ENCODE peak calls at places on chromosomes 2 and 18, in nine cellular contexts. F is right atrium auricular region, A is SK-N-SH, U is cardiac muscle cell, O is glutamatergic neuron, Z is fibroblast of pulmonary artery, J is HFF-Myc, Y is GM06990, C is AG10803. K is an unnamed sample.

GRCh38 chr2:100881629-100882028 is 61.7 kb downstream of the NPAS2 start:
- DNase-seq in Y (no peak), J (no peak), F (no peak), O (no peak), A (no peak), Z (no peak), C (no peak), U (no peak), K (no peak)

GRCh38 chr2:202682274-202682673 is 47.5 kb downstream of the FAM117B start:
- DNase-seq in Z (no peak), C (no peak), J (no peak), U (no peak), O (no peak), Y (no peak), F (no peak), A (no peak), K (no peak)

GRCh38 chr2:28210535-28210934 is 182.1 kb upstream of the FOSL2 start:
- DNase-seq in F (no peak), Z (no peak), C (no peak), Y (no peak), J (no peak), U (no peak), A (no peak), O (no peak), K (no peak)

GRCh38 chr18:26487437-26487836 is 60.9 kb downstream of the KCTD1 start:
- DNase-seq in Z (peak), C (peak), Y (no peak), J (no peak), F (no peak), U (no peak), A (no peak), O (no peak), K (peak)

GRCh38 chr2:236073867-236074655 is 94.1 kb downstream of the GBX2 start:
- DNase-seq in O (no peak), U (no peak), F (no peak), Z (no peak), J (no peak), C (no peak), A (no peak), Y (no peak), K (no peak)

GRCh38 chr2:86704482-86704971 is 15.6 kb upstream of the RMND5A start:
- DNase-seq in U (peak), F (no peak), Z (peak), A (no peak), J (peak), Y (no peak), C (peak), O (no peak), K (no peak)

GRCh38 chr18:3180325-3180724 is 39.4 kb downstream of the MYOM1 start:
- DNase-seq in C (peak), U (peak), F (no peak), J (no peak), Y (no peak), Z (peak), A (no peak), O (no peak), K (no peak)

GRCh38 chr2:174442546-174443510 is 44.0 kb downstream of the GPR155 start:
- DNase-seq in J (peak), C (peak), Y (no peak), F (no peak), Z (peak), O (no peak), U (no peak), A (no peak), K (no peak)

GRCh38 chr18:58649966-58650816 is 21.1 kb upstream of the MALT1 start:
- DNase-seq in Y (peak), J (no peak), F (no peak), A (no peak), C (peak), O (no peak), Z (no peak), U (no peak), K (peak)

GRCh38 chr18:23920054-23920453 is 94.5 kb upstream of the TTC39C start:
- DNase-seq in A (no peak), J (no peak), O (no peak), U (no peak), C (no peak), Y (no peak), F (no peak), Z (no peak), K (no peak)

GRCh38 chr18:47915229-47915628 is 15.2 kb downstream of the SMAD2 start:
- DNase-seq in U (no peak), Y (no peak), Z (no peak), J (no peak), O (no peak), A (no peak), C (no peak), F (no peak), K (no peak)

GRCh38 chr2:14533106-14533757 is 99.3 kb upstream of the LRATD1 start:
- DNase-seq in U (no peak), Z (no peak), C (no peak), F (no peak), A (no peak), J (no peak), Y (no peak), O (no peak), K (no peak)

GRCh38 chr2:24702800-24703199 is 90.4 kb downstream of the PTRHD1 start:
- DNase-seq in C (peak), A (no peak), J (peak), U (no peak), Z (peak), Y (no peak), F (no peak), O (no peak), K (no peak)

GRCh38 chr18:45295388-45295787 is 319.9 kb upstream of the SLC14A2 start:
- DNase-seq in Y (no peak), J (no peak), C (no peak), F (no peak), A (no peak), O (no peak), U (no peak), Z (no peak), K (no peak)

GRCh38 chr18:24488824-24489493 is 28.5 kb downstream of the HRH4 start:
- DNase-seq in U (peak), F (no peak), C (peak), Y (no peak), Z (peak), A (peak), J (peak), O (no peak), K (peak)

GRCh38 chr2:196234672-196235071 is 63.3 kb upstream of the STK17B start:
- DNase-seq in Y (peak), J (no peak), Z (peak), A (no peak), O (no peak), F (no peak), U (no peak), C (peak), K (peak)

GRCh38 chr2:231134910-231135650 is 10.2 kb upstream of the HTR2B start:
- DNase-seq in C (no peak), Z (no peak), Y (no peak), F (no peak), A (no peak), U (no peak), O (no peak), J (no peak), K (no peak)

GRCh38 chr2:233747283-233747544 is 12.9 kb upstream of the UGT1A1 start:
- DNase-seq in U (no peak), Z (no peak), O (no peak), Y (no peak), F (no peak), A (no peak), C (no peak), J (no peak), K (no peak)

GRCh38 chr18:31557446-31557845 is 34.2 kb upstream of the TTR start:
- DNase-seq in J (no peak), F (no peak), C (no peak), U (no peak), Z (no peak), O (no peak), Y (no peak), A (no peak), K (no peak)
- TF ChIP-seq CTCF in J (no peak), F (no peak), C (no peak), U (no peak), Z (no peak), O (no peak), Y (no peak), A (no peak), K (no peak)

DNA sequence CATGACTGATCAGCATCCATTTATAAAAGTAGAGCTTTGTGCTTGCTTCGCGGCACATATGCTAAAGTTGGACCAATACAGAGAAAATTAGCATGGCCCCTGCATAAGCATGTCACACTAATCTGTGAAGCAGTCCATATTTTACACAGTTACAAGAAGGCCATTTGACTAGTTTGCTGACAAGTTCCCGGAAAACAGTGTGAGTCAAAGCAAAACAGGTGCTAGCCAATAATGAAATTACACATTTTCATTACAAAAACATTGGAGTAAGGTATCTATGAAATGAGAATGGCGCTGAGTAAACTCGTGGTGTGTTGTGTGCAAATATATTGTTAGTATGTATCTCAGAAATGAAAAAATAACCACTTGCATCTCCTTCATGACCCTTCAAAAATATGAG is 4.7 kb downstream of the ANKRD62 start:
- DNase-seq in Z (no peak), U (no peak), Y (no peak), J (no peak), A (no peak), C (no peak), O (no peak), F (no peak), K (no peak)
- TF ChIP-seq CTCF in Z (no peak), U (no peak), Y (no peak), J (no peak), A (no peak), C (no peak), O (no peak), F (no peak), K (no peak)

GRCh38 chr2:19320813-19321212 is 37.6 kb downstream of the OSR1 start:
- DNase-seq in Z (no peak), C (no peak), J (no peak), A (no peak), Y (no peak), O (no peak), U (no peak), F (no peak), K (no peak)

GRCh38 chr2:19321946-19322345 is 36.5 kb downstream of the OSR1 start:
- DNase-seq in C (peak), A (no peak), O (no peak), Z (peak), F (no peak), U (no peak), J (no peak), Y (no peak), K (no peak)

GRCh38 chr2:19319064-19319463 is 39.4 kb downstream of the OSR1 start:
- DNase-seq in A (no peak), O (no peak), Y (no peak), C (no peak), Z (no peak), J (no peak), F (no peak), U (no peak), K (no peak)

DNA sequence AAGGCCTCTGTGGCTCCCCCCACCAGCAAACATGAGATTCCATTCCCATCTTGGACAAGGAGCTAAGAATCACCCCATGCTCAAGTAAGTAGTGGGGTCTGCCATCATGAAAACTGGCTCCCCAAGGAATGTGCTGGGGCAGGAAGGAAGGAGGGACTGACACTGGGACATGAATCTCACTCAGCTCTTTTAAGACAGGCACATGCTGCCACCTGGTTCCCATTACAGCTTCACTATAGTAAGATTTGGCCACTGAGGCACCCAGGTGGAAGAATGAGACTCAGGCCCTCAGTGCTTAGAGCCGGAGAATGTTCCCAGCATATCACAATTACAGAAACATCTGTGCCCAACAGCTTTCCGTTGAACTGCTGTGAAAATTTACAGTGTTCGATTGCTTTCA is 38.7 kb downstream of the OSR1 start:
- DNase-seq in C (no peak), U (no peak), Z (no peak), O (no peak), A (no peak), J (no peak), F (no peak), Y (no peak), K (no peak)
- TF ChIP-seq CTCF in C (no peak), U (no peak), Z (no peak), O (no peak), A (no peak), J (no peak), F (no peak), Y (no peak), K (no peak)

DNA sequence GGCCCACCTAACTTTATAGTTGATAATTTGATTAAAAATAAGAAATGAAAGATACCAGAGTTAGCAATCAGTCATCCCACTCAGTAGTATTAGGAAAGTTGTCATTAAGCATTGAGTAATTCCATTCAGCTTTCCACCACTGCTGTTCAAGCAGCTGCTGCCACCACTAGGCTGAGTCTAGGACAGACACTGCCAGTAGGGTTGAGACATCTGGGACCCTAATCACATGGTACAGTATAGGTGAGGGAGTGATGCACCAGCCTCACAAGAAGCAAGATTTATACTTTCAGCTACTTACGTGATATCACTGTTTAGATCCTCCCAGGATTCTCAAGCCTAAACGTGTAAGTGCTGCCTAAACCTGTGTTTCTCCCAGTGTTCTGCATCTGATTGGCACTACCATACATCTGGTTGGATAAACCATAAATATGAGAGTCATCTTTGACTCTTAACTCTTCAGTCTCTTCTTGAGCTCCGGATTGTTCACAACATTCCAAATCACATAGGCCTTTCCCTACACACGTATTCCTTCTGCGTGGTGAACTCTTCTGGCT is 3.2 kb downstream of the UBXN4 start:
- DNase-seq in O (peak), J (no peak), F (no peak), C (peak), A (peak), Y (no peak), U (peak), Z (peak), K (peak)
- TF ChIP-seq CTCF in O (no peak), J (peak), F (no peak), C (no peak), A (peak), Y (peak), U (no peak), Z (peak), K (peak)

GRCh38 chr2:55063713-55064323 is 13.6 kb upstream of the RTN4 start:
- DNase-seq in C (no peak), O (no peak), U (no peak), A (no peak), Z (no peak), F (no peak), J (no peak), Y (no peak), K (no peak)
- TF ChIP-seq CTCF in C (no peak), O (no peak), U (no peak), A (no peak), Z (no peak), F (no peak), J (peak), Y (no peak), K (no peak)

DNA sequence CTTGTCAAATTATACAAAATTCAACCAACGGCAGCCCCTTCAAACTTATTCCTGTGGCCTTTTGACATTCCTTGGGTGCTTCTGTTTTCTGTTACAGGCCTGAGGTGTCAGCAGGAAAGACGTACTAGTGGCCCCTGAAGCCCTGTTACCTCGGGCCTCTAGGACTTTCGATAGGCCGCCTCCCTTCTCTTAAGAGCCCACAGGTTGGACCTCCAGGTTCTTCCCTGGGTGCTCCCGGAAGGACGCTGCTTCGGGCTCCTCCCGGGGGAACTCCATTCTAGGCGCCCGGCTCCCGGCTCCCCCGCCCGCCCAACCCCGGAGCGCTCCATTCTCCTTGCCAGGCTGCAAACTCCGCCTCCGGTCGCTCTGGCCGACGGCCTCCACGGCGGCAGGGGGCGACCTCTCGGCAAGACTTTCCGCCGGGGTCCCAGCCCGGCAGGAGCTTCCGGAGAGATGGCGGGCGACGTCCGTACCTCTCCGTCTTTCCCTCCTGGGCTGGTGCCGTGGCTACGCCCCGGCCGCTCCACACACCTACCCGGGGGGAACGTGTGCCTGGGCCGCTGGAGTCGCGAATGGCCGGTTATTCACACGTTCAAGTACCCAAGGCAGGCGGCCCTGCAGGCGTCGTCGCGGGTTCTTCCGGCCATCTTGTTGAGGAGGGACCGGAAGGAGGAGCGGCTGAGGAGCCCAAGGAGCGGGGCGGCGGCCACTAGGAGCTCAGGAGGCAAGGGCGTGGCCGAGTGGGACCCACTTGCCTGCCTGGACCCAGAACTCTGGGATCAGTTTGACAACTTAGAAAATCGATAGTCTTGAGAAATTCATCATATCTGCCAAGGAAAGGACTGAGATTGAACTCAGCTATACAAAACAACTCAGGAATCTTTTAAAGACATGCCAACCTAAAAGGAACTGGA is 27.5 kb downstream of the BOLA3 start:
- DNase-seq in O (peak), J (peak), Z (peak), C (peak), A (peak), F (peak), Y (peak), U (peak), K (peak)
- TF ChIP-seq CTCF in O (peak), J (peak), Z (peak), C (peak), A (peak), F (peak), Y (peak), U (peak), K (peak)

DNA sequence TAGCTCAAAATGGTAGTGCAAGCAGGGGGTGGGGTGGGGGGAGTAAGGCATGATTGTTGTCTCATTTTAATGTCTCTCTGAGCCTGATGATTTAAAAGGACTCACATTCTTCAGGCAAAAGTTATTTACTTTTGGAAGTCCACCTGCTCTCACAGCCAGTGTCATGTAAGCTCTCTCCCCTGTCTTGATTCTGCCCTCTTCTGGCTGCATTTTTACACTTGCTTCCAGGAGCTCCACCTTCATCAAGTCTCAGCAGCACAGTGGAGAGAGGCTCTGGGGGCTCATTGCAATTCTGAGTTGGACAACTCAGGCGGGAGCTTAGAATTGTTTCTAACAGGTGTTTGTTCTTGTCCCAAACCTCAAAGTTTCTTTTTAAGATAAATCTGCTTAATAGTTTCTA is 39.2 kb downstream of the GNAL start:
- DNase-seq in Z (peak), F (no peak), Y (no peak), U (peak), C (peak), A (no peak), O (no peak), J (peak), K (peak)
- TF ChIP-seq CTCF in Z (peak), F (peak), Y (peak), U (peak), C (peak), A (peak), O (no peak), J (no peak), K (no peak)

DNA sequence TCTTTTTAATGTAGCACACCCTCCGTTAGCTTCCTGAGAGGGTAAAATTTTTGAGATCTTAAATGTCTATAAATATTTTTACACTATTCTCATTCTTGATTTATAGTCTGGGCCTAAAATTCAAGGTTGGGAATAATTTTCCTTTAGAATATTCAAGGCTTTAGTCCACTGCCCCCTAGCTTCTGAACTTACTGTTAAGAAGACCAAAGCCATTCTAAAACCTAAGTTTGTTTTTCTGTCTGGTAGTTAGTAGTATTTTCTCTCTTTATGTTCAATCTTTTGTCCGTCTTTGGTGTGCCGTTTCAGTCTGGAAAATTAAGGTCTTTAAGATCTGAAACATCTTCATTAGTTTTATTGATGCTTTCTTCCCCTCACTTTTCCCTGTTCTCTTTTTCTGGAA is 14.5 kb downstream of the OSBPL6 start:
- DNase-seq in O (no peak), C (no peak), Y (no peak), U (peak), J (no peak), F (no peak), Z (peak), A (no peak), K (no peak)
- TF ChIP-seq CTCF in O (no peak), C (peak), Y (peak), U (peak), J (peak), F (peak), Z (peak), A (peak), K (no peak)

K was measured in GM13976.